ENCODE peak calls at places on chromosome 2, in nine cellular contexts. W is AG20443, L is AG09309, Y is GM04503, I is tibial artery, C is hepatocyte, X is T-helper 2 cell, T is posterior vena cava, Q is NCI-H1694 treated with DMSO at 0.1 percent for 48 hours. F is an unnamed sample.

GRCh38 chr2:126802774-126803421 is 95.8 kb upstream of the TEX51 start:
- DNase-seq in W (no peak), L (no peak), Y (no peak), I (no peak), C (no peak), X (no peak), T (no peak), Q (no peak), F (no peak)

GRCh38 chr2:240998706-240999000 is 235 bp downstream of the SNED1 start:
- DNase-seq in W (no peak), L (no peak), Y (no peak), I (no peak), C (no peak), X (no peak), T (no peak), Q (no peak), F (no peak)

GRCh38 chr2:188787661-188788044 is 186.5 kb upstream of the COL3A1 start:
- DNase-seq in W (no peak), L (no peak), Y (no peak), I (no peak), C (peak; percentile 12), X (no peak), T (no peak), Q (no peak), F (no peak)

GRCh38 chr2:120245520-120245835 is 7.2 kb upstream of the RALB start:
- DNase-seq in W (peak; percentile 52), L (no peak), Y (no peak), I (no peak), C (peak; percentile 91), X (no peak), T (peak; percentile 58), Q (no peak), F (no peak)

GRCh38 chr2:29305762-29306161 is 190.5 kb downstream of the CLIP4 start:
- DNase-seq in W (no peak), L (no peak), Y (no peak), I (peak; percentile 19), C (no peak), X (no peak), T (no peak), Q (no peak), F (no peak)

GRCh38 chr2:42865884-42866861 is 73.8 kb upstream of the HAAO start:
- DNase-seq in W (no peak), L (no peak), Y (no peak), I (peak; percentile 82), C (no peak), X (no peak), T (peak; percentile 92), Q (no peak), F (no peak)

GRCh38 chr2:223613017-223613950 is 11.1 kb upstream of the SCG2 start:
- DNase-seq in W (peak; percentile 97), L (peak; percentile 93), Y (peak; percentile 91), I (peak; percentile 95), C (peak; percentile 92), X (no peak), T (peak; percentile 94), Q (no peak), F (peak; percentile 85)

GRCh38 chr2:156294945-156295580 is 37.5 kb downstream of the NR4A2 start:
- DNase-seq in W (no peak), L (no peak), Y (no peak), I (no peak), C (no peak), X (no peak), T (no peak), Q (no peak), F (peak; percentile 19)

GRCh38 chr2:23691576-23691975 is 235.3 kb downstream of the ATAD2B start:
- DNase-seq in W (no peak), L (no peak), Y (no peak), I (no peak), C (no peak), X (no peak), T (peak; percentile 73), Q (no peak), F (no peak)

GRCh38 chr2:107775791-107776190 is 50.9 kb upstream of the RGPD4 start:
- DNase-seq in W (no peak), L (no peak), Y (no peak), I (no peak), C (no peak), X (no peak), T (no peak), Q (no peak), F (no peak)

GRCh38 chr2:233240897-233241296 is 10.6 kb upstream of the ATG16L1 start:
- DNase-seq in W (no peak), L (no peak), Y (no peak), I (no peak), C (no peak), X (no peak), T (no peak), Q (no peak), F (no peak)

GRCh38 chr2:171745141-171745540 is 57.9 kb downstream of the DYNC1I2 start:
- DNase-seq in W (no peak), L (no peak), Y (no peak), I (no peak), C (no peak), X (no peak), T (no peak), Q (no peak), F (no peak)

GRCh38 chr2:21466528-21466927 is 342.8 kb downstream of the TDRD15 start:
- DNase-seq in W (no peak), L (no peak), Y (no peak), I (no peak), C (no peak), X (no peak), T (no peak), Q (no peak), F (no peak)